ENCODE peak calls at places on chromosomes 12 and 14, in seven cellular contexts. N is esophagus squamous epithelium, J is pancreas, T is astrocyte of the cerebellum, L is heart right ventricle, G is Caco-2, V is stomach. H is an unnamed sample.

GRCh38 chr14:71474291-71474690 is 457.9 kb upstream of the RGS6 start:
- DNase-seq in N (no peak), J (no peak), T (no peak), L (no peak), G (no peak), V (no peak), H (no peak)

GRCh38 chr14:51879170-51879569 is 18.8 kb downstream of the GNG2 start:
- DNase-seq in N (no peak), J (no peak), T (no peak), L (no peak), G (no peak), V (no peak), H (no peak)

GRCh38 chr12:1234073-1234472 is 243.1 kb downstream of the ERC1 start:
- DNase-seq in N (no peak), J (no peak), T (peak; percentile 34), L (no peak), G (no peak), V (no peak), H (no peak)

GRCh38 chr14:78606111-78606510 is 435.9 kb downstream of the NRXN3 start:
- DNase-seq in N (no peak), J (no peak), T (peak; percentile 23), L (no peak), G (no peak), V (no peak), H (peak; percentile 48)

GRCh38 chr12:104517880-104518279 is 61.1 kb downstream of the CHST11 start:
- DNase-seq in N (no peak), J (no peak), T (no peak), L (no peak), G (no peak), V (no peak), H (no peak)

GRCh38 chr14:102220031-102220430 is 80.3 kb downstream of the WDR20 start:
- DNase-seq in N (no peak), J (no peak), T (no peak), L (no peak), G (no peak), V (no peak), H (no peak)

GRCh38 chr12:126617312-126617711 is 1552.1 kb downstream of the AACS start:
- DNase-seq in N (no peak), J (no peak), T (no peak), L (no peak), G (no peak), V (no peak), H (no peak)

GRCh38 chr14:100823488-100823887 is 2.4 kb upstream of the MEG3 start:
- DNase-seq in N (no peak), J (no peak), T (no peak), L (no peak), G (no peak), V (no peak), H (no peak)

GRCh38 chr12:27460471-27460978 is 14.0 kb downstream of the SMCO2 start:
- DNase-seq in N (no peak), J (no peak), T (no peak), L (no peak), G (no peak), V (no peak), H (no peak)

GRCh38 chr12:14442221-14442881 is 76.9 kb downstream of the ATF7IP start:
- DNase-seq in N (no peak), J (no peak), T (no peak), L (no peak), G (no peak), V (no peak), H (no peak)

GRCh38 chr14:43356984-43357545 is 1150.0 kb downstream of the FSCB start:
- DNase-seq in N (no peak), J (no peak), T (no peak), L (no peak), G (no peak), V (no peak), H (no peak)

GRCh38 chr12:104213952-104214351 is 1.6 kb upstream of the TXNRD1 start:
- DNase-seq in N (no peak), J (no peak), T (peak; percentile 61), L (no peak), G (no peak), V (no peak), H (peak; percentile 97)

GRCh38 chr14:104140463-104141331 is 2.3 kb downstream of the KIF26A start:
- DNase-seq in N (no peak), J (peak; percentile 0), T (no peak), L (peak; percentile 7), G (no peak), V (no peak), H (no peak)

GRCh38 chr14:67267929-67268328 is 26.7 kb downstream of the PALS1 start:
- DNase-seq in N (no peak), J (no peak), T (no peak), L (no peak), G (no peak), V (no peak), H (no peak)
- TF ChIP-seq CTCF in N (no peak), J (no peak), T (no peak), L (no peak), G (no peak), V (no peak), H (no peak)

DNA sequence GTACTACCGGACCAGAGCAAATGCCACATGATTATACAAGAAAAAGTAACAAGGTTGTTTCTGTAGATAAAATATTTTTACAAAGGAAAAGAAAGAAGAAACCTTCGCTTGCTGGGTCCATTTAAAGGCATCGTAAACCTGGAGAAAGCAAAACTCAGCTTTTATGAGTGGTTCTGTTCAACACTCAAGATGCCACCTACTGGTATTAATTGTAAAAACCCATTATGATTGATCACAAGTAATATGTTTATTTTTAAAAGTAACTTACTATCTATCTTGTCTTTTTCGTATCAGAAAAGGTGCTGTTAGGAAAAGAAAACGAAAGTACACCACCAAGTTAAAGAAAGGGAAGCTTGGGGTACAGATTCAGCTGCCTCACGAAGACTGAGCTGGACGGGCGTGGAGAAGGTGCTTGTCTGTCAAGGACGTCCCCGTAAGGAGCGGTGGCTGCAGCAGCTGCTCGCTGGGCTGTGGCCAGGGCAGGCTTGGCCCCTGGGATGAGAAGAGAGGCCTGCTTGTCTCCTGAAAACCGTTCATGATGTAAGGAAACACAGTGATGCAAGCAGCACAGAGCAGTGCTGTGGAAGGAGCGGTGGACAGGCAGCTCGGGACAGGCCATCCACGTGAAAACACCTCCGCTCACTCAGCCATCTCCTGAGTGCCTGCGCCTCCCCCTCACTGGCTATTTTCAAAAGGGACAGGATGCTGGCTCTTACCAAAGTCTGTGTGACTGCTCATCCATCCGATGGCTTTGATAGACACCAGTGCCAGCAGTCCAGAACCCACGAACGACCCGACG is 25.0 kb downstream of the SLC15A4 start:
- DNase-seq in N (no peak), J (no peak), T (no peak), L (no peak), G (no peak), V (no peak), H (no peak)
- TF ChIP-seq CTCF in N (no peak), J (no peak), T (peak; percentile 25), L (no peak), G (peak; percentile 25), V (no peak), H (no peak)

GRCh38 chr14:82447586-82447985 is 913.9 kb upstream of the SEL1L start:
- DNase-seq in N (no peak), J (no peak), T (no peak), L (no peak), G (peak; percentile 25), V (no peak), H (no peak)
- TF ChIP-seq CTCF in N (no peak), J (no peak), T (no peak), L (no peak), G (peak; percentile 25), V (no peak), H (no peak)

GRCh38 chr12:94077209-94077608 is 71.2 kb upstream of the PLXNC1 start:
- DNase-seq in N (no peak), J (no peak), T (no peak), L (no peak), G (no peak), V (no peak), H (no peak)
- TF ChIP-seq CTCF in N (no peak), J (no peak), T (no peak), L (no peak), G (no peak), V (no peak), H (no peak)

GRCh38 chr12:38142974-38143373 is 173.6 kb upstream of the ALG10B start:
- DNase-seq in N (no peak), J (no peak), T (no peak), L (no peak), G (no peak), V (peak; percentile 38), H (no peak)
- TF ChIP-seq CTCF in N (peak; percentile 9), J (no peak), T (no peak), L (no peak), G (no peak), V (no peak), H (no peak)